ENCODE peak calls at places on chromosomes 5 and 9, in ten cellular contexts. One of them, this sample, is unnamed.

GRCh38 chr9:104313396-104314110 is 190.5 kb upstream of the OR13F1 start:
- DNase-seq in NCI-H774: no peak
- DNase-seq in COR-L47: no peak
- DNase-seq in activated CD8-positive, alpha-beta memory T cell treated with anti-CD3 and anti-CD28 coated beads for 4 hours: no peak
- DNase-seq in iris pigment epithelial cell: no peak
- DNase-seq in astrocyte of the spinal cord: no peak
- DNase-seq in AG09309: no peak
- DNase-seq in SK-N-MC: no peak
- DNase-seq in AG04450: no peak
- DNase-seq in activated T-helper 1 cell treated with anti-CD3 and anti-CD28 coated beads, Interleukin-12 subunit alpha, Interleukin-12 subunit beta, Interleukin-2, Interleukin-4 antibody, amounts not matched to agents 30 ng/mL and 10 ng/mL and 1 ng/mL, durations not matched to agents 14 hours and 24 hours and 36 hours: no peak
- DNase-seq in this sample: no peak

GRCh38 chr5:132054697-132055440 is 5.6 kb upstream of the IL3 start:
- DNase-seq in NCI-H774: no peak
- DNase-seq in COR-L47: no peak
- DNase-seq in activated CD8-positive, alpha-beta memory T cell treated with anti-CD3 and anti-CD28 coated beads for 4 hours: no peak
- DNase-seq in iris pigment epithelial cell: no peak
- DNase-seq in astrocyte of the spinal cord: no peak
- DNase-seq in AG09309: no peak
- DNase-seq in SK-N-MC: no peak
- DNase-seq in AG04450: no peak
- DNase-seq in activated T-helper 1 cell treated with anti-CD3 and anti-CD28 coated beads, Interleukin-12 subunit alpha, Interleukin-12 subunit beta, Interleukin-2, Interleukin-4 antibody, amounts not matched to agents 30 ng/mL and 10 ng/mL and 1 ng/mL, durations not matched to agents 14 hours and 24 hours and 36 hours: no peak
- DNase-seq in this sample: no peak

GRCh38 chr5:179146277-179146676 is 86.1 kb downstream of the ZNF354C start:
- DNase-seq in NCI-H774: no peak
- DNase-seq in COR-L47: no peak
- DNase-seq in activated CD8-positive, alpha-beta memory T cell treated with anti-CD3 and anti-CD28 coated beads for 4 hours: peak; percentile 19
- DNase-seq in iris pigment epithelial cell: no peak
- DNase-seq in astrocyte of the spinal cord: no peak
- DNase-seq in AG09309: no peak
- DNase-seq in SK-N-MC: no peak
- DNase-seq in AG04450: no peak
- DNase-seq in activated T-helper 1 cell treated with anti-CD3 and anti-CD28 coated beads, Interleukin-12 subunit alpha, Interleukin-12 subunit beta, Interleukin-2, Interleukin-4 antibody, amounts not matched to agents 30 ng/mL and 10 ng/mL and 1 ng/mL, durations not matched to agents 14 hours and 24 hours and 36 hours: peak; percentile 5
- DNase-seq in this sample: no peak

GRCh38 chr9:120625222-120625621 is 45.3 kb upstream of the CDK5RAP2 start:
- DNase-seq in NCI-H774: no peak
- DNase-seq in COR-L47: no peak
- DNase-seq in activated CD8-positive, alpha-beta memory T cell treated with anti-CD3 and anti-CD28 coated beads for 4 hours: no peak
- DNase-seq in iris pigment epithelial cell: peak; percentile 36
- DNase-seq in astrocyte of the spinal cord: no peak
- DNase-seq in AG09309: no peak
- DNase-seq in SK-N-MC: peak; percentile 37
- DNase-seq in AG04450: no peak
- DNase-seq in activated T-helper 1 cell treated with anti-CD3 and anti-CD28 coated beads, Interleukin-12 subunit alpha, Interleukin-12 subunit beta, Interleukin-2, Interleukin-4 antibody, amounts not matched to agents 30 ng/mL and 10 ng/mL and 1 ng/mL, durations not matched to agents 14 hours and 24 hours and 36 hours: no peak
- DNase-seq in this sample: no peak

GRCh38 chr5:107513337-107514125 is 157.2 kb downstream of the EFNA5 start:
- DNase-seq in NCI-H774: no peak
- DNase-seq in COR-L47: no peak
- DNase-seq in activated CD8-positive, alpha-beta memory T cell treated with anti-CD3 and anti-CD28 coated beads for 4 hours: no peak
- DNase-seq in iris pigment epithelial cell: peak; percentile 7
- DNase-seq in astrocyte of the spinal cord: peak; percentile 19
- DNase-seq in AG09309: no peak
- DNase-seq in SK-N-MC: no peak
- DNase-seq in AG04450: no peak
- DNase-seq in activated T-helper 1 cell treated with anti-CD3 and anti-CD28 coated beads, Interleukin-12 subunit alpha, Interleukin-12 subunit beta, Interleukin-2, Interleukin-4 antibody, amounts not matched to agents 30 ng/mL and 10 ng/mL and 1 ng/mL, durations not matched to agents 14 hours and 24 hours and 36 hours: no peak
- DNase-seq in this sample: no peak

GRCh38 chr9:115008536-115008935 is 78.1 kb upstream of the TNFSF8 start:
- DNase-seq in NCI-H774: no peak
- DNase-seq in COR-L47: no peak
- DNase-seq in activated CD8-positive, alpha-beta memory T cell treated with anti-CD3 and anti-CD28 coated beads for 4 hours: no peak
- DNase-seq in iris pigment epithelial cell: peak; percentile 94
- DNase-seq in astrocyte of the spinal cord: peak; percentile 93
- DNase-seq in AG09309: peak; percentile 79
- DNase-seq in SK-N-MC: no peak
- DNase-seq in AG04450: peak; percentile 69
- DNase-seq in activated T-helper 1 cell treated with anti-CD3 and anti-CD28 coated beads, Interleukin-12 subunit alpha, Interleukin-12 subunit beta, Interleukin-2, Interleukin-4 antibody, amounts not matched to agents 30 ng/mL and 10 ng/mL and 1 ng/mL, durations not matched to agents 14 hours and 24 hours and 36 hours: peak; percentile 23
- DNase-seq in this sample: peak; percentile 87

GRCh38 chr5:7592910-7593309 is 197.0 kb downstream of the ADCY2 start:
- DNase-seq in NCI-H774: no peak
- DNase-seq in COR-L47: no peak
- DNase-seq in activated CD8-positive, alpha-beta memory T cell treated with anti-CD3 and anti-CD28 coated beads for 4 hours: no peak
- DNase-seq in iris pigment epithelial cell: no peak
- DNase-seq in astrocyte of the spinal cord: no peak
- DNase-seq in AG09309: no peak
- DNase-seq in SK-N-MC: no peak
- DNase-seq in AG04450: no peak
- DNase-seq in activated T-helper 1 cell treated with anti-CD3 and anti-CD28 coated beads, Interleukin-12 subunit alpha, Interleukin-12 subunit beta, Interleukin-2, Interleukin-4 antibody, amounts not matched to agents 30 ng/mL and 10 ng/mL and 1 ng/mL, durations not matched to agents 14 hours and 24 hours and 36 hours: no peak
- DNase-seq in this sample: no peak

GRCh38 chr5:171422495-171422894 is 3.0 kb downstream of the FGF18 start:
- DNase-seq in NCI-H774: no peak
- DNase-seq in COR-L47: no peak
- DNase-seq in activated CD8-positive, alpha-beta memory T cell treated with anti-CD3 and anti-CD28 coated beads for 4 hours: no peak
- DNase-seq in iris pigment epithelial cell: no peak
- DNase-seq in astrocyte of the spinal cord: no peak
- DNase-seq in AG09309: no peak
- DNase-seq in SK-N-MC: no peak
- DNase-seq in AG04450: no peak
- DNase-seq in activated T-helper 1 cell treated with anti-CD3 and anti-CD28 coated beads, Interleukin-12 subunit alpha, Interleukin-12 subunit beta, Interleukin-2, Interleukin-4 antibody, amounts not matched to agents 30 ng/mL and 10 ng/mL and 1 ng/mL, durations not matched to agents 14 hours and 24 hours and 36 hours: no peak
- DNase-seq in this sample: no peak

GRCh38 chr9:134735441-134736175 is 94.0 kb downstream of the COL5A1 start:
- DNase-seq in NCI-H774: no peak
- DNase-seq in COR-L47: no peak
- DNase-seq in activated CD8-positive, alpha-beta memory T cell treated with anti-CD3 and anti-CD28 coated beads for 4 hours: no peak
- DNase-seq in iris pigment epithelial cell: no peak
- DNase-seq in astrocyte of the spinal cord: no peak
- DNase-seq in AG09309: no peak
- DNase-seq in SK-N-MC: no peak
- DNase-seq in AG04450: no peak
- DNase-seq in activated T-helper 1 cell treated with anti-CD3 and anti-CD28 coated beads, Interleukin-12 subunit alpha, Interleukin-12 subunit beta, Interleukin-2, Interleukin-4 antibody, amounts not matched to agents 30 ng/mL and 10 ng/mL and 1 ng/mL, durations not matched to agents 14 hours and 24 hours and 36 hours: no peak
- DNase-seq in this sample: no peak

GRCh38 chr5:1211701-1212100 is 10.3 kb downstream of the SLC6A19 start:
- DNase-seq in NCI-H774: no peak
- DNase-seq in COR-L47: no peak
- DNase-seq in activated CD8-positive, alpha-beta memory T cell treated with anti-CD3 and anti-CD28 coated beads for 4 hours: no peak
- DNase-seq in iris pigment epithelial cell: no peak
- DNase-seq in astrocyte of the spinal cord: no peak
- DNase-seq in AG09309: no peak
- DNase-seq in SK-N-MC: no peak
- DNase-seq in AG04450: no peak
- DNase-seq in activated T-helper 1 cell treated with anti-CD3 and anti-CD28 coated beads, Interleukin-12 subunit alpha, Interleukin-12 subunit beta, Interleukin-2, Interleukin-4 antibody, amounts not matched to agents 30 ng/mL and 10 ng/mL and 1 ng/mL, durations not matched to agents 14 hours and 24 hours and 36 hours: no peak
- DNase-seq in this sample: no peak

GRCh38 chr5:11904270-11904906 is at the start of gene CTNND2:
- DNase-seq in NCI-H774: no peak
- DNase-seq in COR-L47: peak; percentile 76
- DNase-seq in activated CD8-positive, alpha-beta memory T cell treated with anti-CD3 and anti-CD28 coated beads for 4 hours: no peak
- DNase-seq in iris pigment epithelial cell: peak; percentile 21
- DNase-seq in astrocyte of the spinal cord: peak; percentile 65
- DNase-seq in AG09309: no peak
- DNase-seq in SK-N-MC: no peak
- DNase-seq in AG04450: no peak
- DNase-seq in activated T-helper 1 cell treated with anti-CD3 and anti-CD28 coated beads, Interleukin-12 subunit alpha, Interleukin-12 subunit beta, Interleukin-2, Interleukin-4 antibody, amounts not matched to agents 30 ng/mL and 10 ng/mL and 1 ng/mL, durations not matched to agents 14 hours and 24 hours and 36 hours: no peak
- DNase-seq in this sample: no peak

GRCh38 chr9:16417749-16418148 is 452.7 kb downstream of the BNC2 start:
- DNase-seq in NCI-H774: no peak
- DNase-seq in COR-L47: no peak
- DNase-seq in activated CD8-positive, alpha-beta memory T cell treated with anti-CD3 and anti-CD28 coated beads for 4 hours: no peak
- DNase-seq in iris pigment epithelial cell: peak; percentile 55
- DNase-seq in astrocyte of the spinal cord: peak; percentile 87
- DNase-seq in AG09309: no peak
- DNase-seq in SK-N-MC: no peak
- DNase-seq in AG04450: no peak
- DNase-seq in activated T-helper 1 cell treated with anti-CD3 and anti-CD28 coated beads, Interleukin-12 subunit alpha, Interleukin-12 subunit beta, Interleukin-2, Interleukin-4 antibody, amounts not matched to agents 30 ng/mL and 10 ng/mL and 1 ng/mL, durations not matched to agents 14 hours and 24 hours and 36 hours: no peak
- DNase-seq in this sample: no peak

GRCh38 chr5:73415171-73415570 is 33.4 kb downstream of the FOXD1 start:
- DNase-seq in NCI-H774: no peak
- DNase-seq in COR-L47: no peak
- DNase-seq in activated CD8-positive, alpha-beta memory T cell treated with anti-CD3 and anti-CD28 coated beads for 4 hours: no peak
- DNase-seq in iris pigment epithelial cell: no peak
- DNase-seq in astrocyte of the spinal cord: no peak
- DNase-seq in AG09309: no peak
- DNase-seq in SK-N-MC: no peak
- DNase-seq in AG04450: no peak
- DNase-seq in activated T-helper 1 cell treated with anti-CD3 and anti-CD28 coated beads, Interleukin-12 subunit alpha, Interleukin-12 subunit beta, Interleukin-2, Interleukin-4 antibody, amounts not matched to agents 30 ng/mL and 10 ng/mL and 1 ng/mL, durations not matched to agents 14 hours and 24 hours and 36 hours: no peak
- DNase-seq in this sample: no peak

GRCh38 chr5:65914644-65915196 is 11.7 kb upstream of the ERBIN start:
- DNase-seq in NCI-H774: no peak
- DNase-seq in COR-L47: no peak
- DNase-seq in activated CD8-positive, alpha-beta memory T cell treated with anti-CD3 and anti-CD28 coated beads for 4 hours: no peak
- DNase-seq in iris pigment epithelial cell: no peak
- DNase-seq in astrocyte of the spinal cord: no peak
- DNase-seq in AG09309: no peak
- DNase-seq in SK-N-MC: no peak
- DNase-seq in AG04450: no peak
- DNase-seq in activated T-helper 1 cell treated with anti-CD3 and anti-CD28 coated beads, Interleukin-12 subunit alpha, Interleukin-12 subunit beta, Interleukin-2, Interleukin-4 antibody, amounts not matched to agents 30 ng/mL and 10 ng/mL and 1 ng/mL, durations not matched to agents 14 hours and 24 hours and 36 hours: no peak
- DNase-seq in this sample: no peak

GRCh38 chr5:7947301-7947700 is 78.4 kb downstream of the MTRR start:
- DNase-seq in NCI-H774: no peak
- DNase-seq in COR-L47: no peak
- DNase-seq in activated CD8-positive, alpha-beta memory T cell treated with anti-CD3 and anti-CD28 coated beads for 4 hours: no peak
- DNase-seq in iris pigment epithelial cell: no peak
- DNase-seq in astrocyte of the spinal cord: no peak
- DNase-seq in AG09309: no peak
- DNase-seq in SK-N-MC: no peak
- DNase-seq in AG04450: no peak
- DNase-seq in activated T-helper 1 cell treated with anti-CD3 and anti-CD28 coated beads, Interleukin-12 subunit alpha, Interleukin-12 subunit beta, Interleukin-2, Interleukin-4 antibody, amounts not matched to agents 30 ng/mL and 10 ng/mL and 1 ng/mL, durations not matched to agents 14 hours and 24 hours and 36 hours: no peak
- DNase-seq in this sample: no peak

GRCh38 chr9:130444565-130445221 is at the start of gene ASS1:
- DNase-seq in NCI-H774: peak; percentile 78
- DNase-seq in COR-L47: peak; percentile 66
- DNase-seq in activated CD8-positive, alpha-beta memory T cell treated with anti-CD3 and anti-CD28 coated beads for 4 hours: peak; percentile 28
- DNase-seq in iris pigment epithelial cell: no peak
- DNase-seq in astrocyte of the spinal cord: peak; percentile 23
- DNase-seq in AG09309: no peak
- DNase-seq in SK-N-MC: no peak
- DNase-seq in AG04450: no peak
- DNase-seq in activated T-helper 1 cell treated with anti-CD3 and anti-CD28 coated beads, Interleukin-12 subunit alpha, Interleukin-12 subunit beta, Interleukin-2, Interleukin-4 antibody, amounts not matched to agents 30 ng/mL and 10 ng/mL and 1 ng/mL, durations not matched to agents 14 hours and 24 hours and 36 hours: peak; percentile 37
- DNase-seq in this sample: no peak